ENCODE peak calls at places on chromosomes 13 and 19, in four cellular contexts. D, T, L and F are unnamed samples.

GRCh38 chr13:40789275-40790231 is at the start of gene SLC25A15:
- DNase-seq in D (peak; percentile 95), T (peak; percentile 62), L (peak; percentile 46), F (peak; percentile 78)

GRCh38 chr13:49366841-49367240 is 77.0 kb downstream of the CAB39L start:
- DNase-seq in D (no peak), T (no peak), L (peak; percentile 10), F (no peak)

GRCh38 chr19:19997656-19998268 is 41.5 kb downstream of the ZNF682 start:
- DNase-seq in D (no peak), T (peak; percentile 60), L (no peak), F (no peak)

GRCh38 chr19:16420781-16421386 is 50.9 kb downstream of the EPS15L1 start:
- DNase-seq in D (no peak), T (no peak), L (no peak), F (no peak)

GRCh38 chr13:52405767-52406494 is at the start of gene THSD1:
- DNase-seq in D (peak; percentile 79), T (no peak), L (no peak), F (peak; percentile 54)

GRCh38 chr19:33461256-33462111 is 60.1 kb downstream of the PEPD start:
- DNase-seq in D (peak; percentile 53), T (peak; percentile 48), L (no peak), F (no peak)

GRCh38 chr13:48828962-48829405 is 146.7 kb upstream of the FNDC3A start:
- DNase-seq in D (no peak), T (no peak), L (no peak), F (no peak)

GRCh38 chr13:44734204-44734707 is 158.1 kb upstream of the TSC22D1 start:
- DNase-seq in D (peak; percentile 78), T (peak; percentile 85), L (peak; percentile 11), F (no peak)

DNA sequence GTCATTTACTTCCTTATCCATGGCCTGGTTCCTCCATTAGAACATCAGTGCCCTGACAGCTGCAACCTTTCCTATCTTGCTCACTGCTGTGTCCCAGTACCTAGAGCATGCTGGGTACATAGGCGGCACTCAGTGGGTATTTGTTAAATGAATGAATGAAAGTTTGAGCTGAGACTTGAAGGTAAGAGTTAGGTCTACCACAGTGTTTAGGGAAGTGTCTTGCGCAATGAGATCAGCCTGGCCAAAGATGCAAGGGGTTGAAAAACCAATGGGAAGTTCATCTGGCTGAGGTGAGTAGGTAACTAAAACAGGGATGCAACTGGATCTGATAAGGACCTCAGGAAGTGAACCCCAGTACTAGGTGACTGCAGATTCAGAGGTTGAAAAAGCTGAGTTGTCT is 24.7 kb downstream of the ZNF175 start:
- DNase-seq in D (no peak), T (no peak), L (no peak), F (no peak)
- H3K27ac ChIP-seq in D (no peak overlapping the region), T (no peak overlapping the region), L (no peak overlapping the region), F (no peak overlapping the region)

DNA sequence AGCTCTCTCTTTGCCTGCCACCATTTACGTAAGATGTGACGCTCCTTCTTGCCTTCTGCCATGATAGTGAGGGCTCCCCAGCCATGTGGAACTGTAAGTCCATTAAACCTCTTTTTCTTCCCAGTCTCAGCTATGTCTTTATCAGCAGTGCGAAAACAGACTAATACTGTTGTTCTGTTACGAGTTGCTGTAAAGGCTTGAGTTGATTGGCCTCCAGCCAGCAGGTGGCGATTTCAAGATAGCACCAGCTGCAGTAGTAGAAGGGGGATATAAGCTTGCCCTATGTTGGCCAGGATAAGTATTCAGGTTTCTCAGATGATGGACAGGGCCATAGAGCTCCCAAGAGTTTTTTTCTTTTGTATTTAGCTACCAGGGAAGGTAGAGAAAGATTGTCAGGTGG is 385.5 kb downstream of the MZT1 start:
- DNase-seq in D (no peak), T (no peak), L (no peak), F (no peak)
- H3K27ac ChIP-seq in D (no peak overlapping the region), T (no peak overlapping the region), L (no peak overlapping the region), F (no peak overlapping the region)

DNA sequence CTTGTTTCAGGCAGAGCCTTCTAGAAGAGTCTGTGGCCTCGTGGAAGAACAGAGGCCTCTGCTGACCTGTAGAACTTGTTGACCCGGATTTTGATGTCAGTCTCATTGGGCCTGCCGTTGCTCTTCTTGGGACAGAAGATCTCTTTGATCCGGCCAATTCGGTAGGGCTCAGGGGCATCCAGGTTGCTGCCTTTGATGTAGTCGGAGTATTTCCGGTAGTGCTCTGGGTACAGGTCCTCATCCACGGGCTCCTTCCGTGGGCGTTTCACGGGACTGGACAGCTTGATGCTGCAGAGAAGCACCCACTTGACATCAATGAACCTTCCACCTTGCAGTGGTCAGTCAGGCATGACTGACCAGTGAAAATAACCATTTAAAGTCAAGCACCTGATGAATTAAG is 24.0 kb upstream of the EIF3G start:
- DNase-seq in D (no peak), T (no peak), L (no peak), F (no peak)
- H3K27ac ChIP-seq in D (peak overlapping the region; percentile 59), T (no peak overlapping the region), L (no peak overlapping the region), F (no peak overlapping the region)

DNA sequence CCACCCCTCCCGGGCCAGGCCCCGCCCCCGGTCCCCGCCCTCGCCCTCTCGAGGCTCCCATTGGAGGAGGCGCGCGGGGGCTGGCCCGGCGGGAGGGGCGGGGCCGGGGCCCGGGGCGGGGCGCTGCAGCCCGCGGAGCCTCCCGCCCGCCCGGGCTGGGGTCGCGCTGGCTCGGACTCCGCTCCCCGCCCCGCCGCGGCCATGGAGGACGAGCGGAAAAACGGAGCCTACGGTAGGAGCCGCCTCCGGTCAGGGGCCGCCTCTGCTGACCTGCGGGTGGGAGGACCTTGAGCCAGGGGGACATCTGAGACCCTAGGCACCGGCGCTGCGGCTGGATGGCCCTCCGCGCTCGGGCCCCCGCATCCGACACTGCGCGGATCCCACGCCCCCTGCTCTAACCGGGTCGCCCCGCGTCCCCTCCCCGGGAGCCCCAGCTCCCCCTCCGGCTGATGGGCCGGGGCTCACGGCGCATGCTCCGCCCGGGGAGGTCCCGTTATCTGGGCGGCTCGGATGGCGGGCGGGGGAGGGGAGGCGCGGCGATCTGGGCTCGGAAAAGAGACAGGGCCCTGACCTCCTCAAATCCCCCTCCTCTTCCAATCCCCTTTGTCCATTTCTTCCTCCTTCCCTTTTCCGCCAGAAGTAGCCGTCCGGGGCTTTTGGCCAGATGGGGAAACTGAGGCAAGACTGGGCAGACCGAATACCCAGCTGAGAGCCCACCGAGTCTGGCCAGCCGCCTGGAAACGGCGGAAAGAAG is 15.4 kb upstream of the AP1M2 start:
- DNase-seq in D (peak; percentile 93), T (peak; percentile 81), L (no peak), F (peak; percentile 51)
- H3K27ac ChIP-seq in D (peak overlapping the region; percentile 95), T (peak overlapping the region; percentile 89), L (peak overlapping the region; percentile 47), F (no peak overlapping the region)

GRCh38 chr19:56562766-56563165 is 4.5 kb upstream of the ZNF470 start:
- DNase-seq in D (no peak), T (no peak), L (no peak), F (no peak)

GRCh38 chr19:56566904-56567273 is 379 bp upstream of the ZNF470 start:
- DNase-seq in D (peak; percentile 78), T (peak; percentile 52), L (no peak), F (no peak)

GRCh38 chr19:56567274-56568120 is at the start of gene ZNF470:
- DNase-seq in D (peak; percentile 97), T (peak; percentile 95), L (peak; percentile 70), F (peak; percentile 89)
- H3K27ac ChIP-seq in D (peak within 1 kb of the TSS; percentile 83), T (peak within 1 kb of the TSS; percentile 74), L (peak within 1 kb of the TSS; percentile 11), F (peak within 1 kb of the TSS; percentile 38)

GRCh38 chr19:17562097-17562496 is 6.6 kb downstream of the COLGALT1 start:
- DNase-seq in D (no peak), T (no peak), L (no peak), F (no peak)

GRCh38 chr19:17556995-17557394 is 1.5 kb downstream of the COLGALT1 start:
- DNase-seq in D (no peak), T (no peak), L (no peak), F (no peak)

GRCh38 chr19:17555929-17556813 is 722 bp downstream of the COLGALT1 start:
- DNase-seq in D (peak; percentile 90), T (no peak), L (no peak), F (no peak)

GRCh38 chr19:17557461-17557860 is 2.0 kb downstream of the COLGALT1 start:
- DNase-seq in D (no peak), T (no peak), L (no peak), F (no peak)

GRCh38 chr19:17560205-17560595 is 4.8 kb downstream of the COLGALT1 start:
- DNase-seq in D (peak; percentile 85), T (no peak), L (peak; percentile 59), F (peak; percentile 91)
- H3K27ac ChIP-seq in D (peak overlapping the region; percentile 60), T (no peak overlapping the region), L (peak overlapping the region; percentile 92), F (peak overlapping the region; percentile 87)

GRCh38 chr19:48468806-48469055 is 438 bp upstream of the CYTH2 start:
- DNase-seq in D (no peak), T (no peak), L (peak; percentile 100), F (no peak)
- H3K27ac ChIP-seq in D (peak overlapping the region; percentile 76), T (peak overlapping the region; percentile 98), L (no peak overlapping the region), F (peak overlapping the region; percentile 79)

GRCh38 chr19:13917888-13918406 is 11.9 kb downstream of the CC2D1A start:
- DNase-seq in D (no peak), T (no peak), L (no peak), F (no peak)
- H3K27ac ChIP-seq in D (no peak overlapping the region), T (peak overlapping the region; percentile 45), L (no peak overlapping the region), F (no peak overlapping the region)